ENCODE peak calls at places on chromosome 13, in ten cellular contexts. P is tibial nerve, B is transverse colon, G is ovary, R is heart left ventricle, Q is suprapubic skin, T is A549, E is body of pancreas, K is Peyer's patch, W is testis. I is an unnamed sample.

GRCh38 chr13:77389617-77389984 is 62.7 kb upstream of the MYCBP2 start:
- DNase-seq in P (no peak), B (no peak), G (no peak), R (no peak), Q (no peak), T (no peak), E (no peak), K (no peak), W (no peak), I (no peak)

GRCh38 chr13:19795956-19796355 is 13.2 kb upstream of the PSPC1 start:
- DNase-seq in P (no peak), B (no peak), G (no peak), R (no peak), Q (no peak), T (no peak), E (no peak), K (no peak), W (no peak), I (no peak)

GRCh38 chr13:32228330-32229041 is 86.7 kb downstream of the ZAR1L start:
- DNase-seq in P (no peak), B (no peak), G (no peak), R (no peak), Q (no peak), T (no peak), E (no peak), K (no peak), W (no peak), I (no peak)

GRCh38 chr13:24271611-24272451 is 37.5 kb upstream of the C1QTNF9 start:
- DNase-seq in P (peak), B (peak), G (peak), R (peak), Q (no peak), T (no peak), E (peak), K (peak), W (peak), I (no peak)

GRCh38 chr13:43848250-43848649 is 31.3 kb downstream of the CCDC122 start:
- DNase-seq in P (no peak), B (no peak), G (no peak), R (no peak), Q (no peak), T (no peak), E (no peak), K (no peak), W (no peak), I (no peak)

GRCh38 chr13:108929532-108929931 is 300.1 kb downstream of the MYO16 start:
- DNase-seq in P (no peak), B (no peak), G (no peak), R (no peak), Q (no peak), T (no peak), E (no peak), K (no peak), W (no peak), I (no peak)

GRCh38 chr13:71873418-71874276 is 6.6 kb upstream of the DACH1 start:
- DNase-seq in P (no peak), B (no peak), G (no peak), R (no peak), Q (no peak), T (no peak), E (no peak), K (no peak), W (no peak), I (no peak)

GRCh38 chr13:77699059-77699680 is 1.7 kb downstream of the SLAIN1 start:
- DNase-seq in P (no peak), B (no peak), G (no peak), R (no peak), Q (no peak), T (no peak), E (no peak), K (no peak), W (no peak), I (no peak)

GRCh38 chr13:37534181-37534580 is 64.4 kb downstream of the POSTN start:
- DNase-seq in P (no peak), B (no peak), G (no peak), R (no peak), Q (no peak), T (no peak), E (no peak), K (no peak), W (no peak), I (peak)

GRCh38 chr13:30790592-30790991 is 55.2 kb downstream of the ALOX5AP start:
- DNase-seq in P (no peak), B (no peak), G (no peak), R (no peak), Q (no peak), T (no peak), E (no peak), K (no peak), W (no peak), I (no peak)

GRCh38 chr13:59211636-59212035 is 952.1 kb downstream of the DIAPH3 start:
- DNase-seq in P (no peak), B (no peak), G (no peak), R (no peak), Q (no peak), T (no peak), E (no peak), K (no peak), W (no peak), I (no peak)

GRCh38 chr13:57437587-57437986 is 194.0 kb upstream of the PCDH17 start:
- DNase-seq in P (no peak), B (no peak), G (no peak), R (no peak), Q (no peak), T (no peak), E (no peak), K (no peak), W (peak), I (no peak)
- TF ChIP-seq POLR2A in P (no peak), B (no peak), G (no peak), R (no peak), Q (no peak), T (no peak), E (no peak), K (no peak), W (no peak), I (no peak)

DNA sequence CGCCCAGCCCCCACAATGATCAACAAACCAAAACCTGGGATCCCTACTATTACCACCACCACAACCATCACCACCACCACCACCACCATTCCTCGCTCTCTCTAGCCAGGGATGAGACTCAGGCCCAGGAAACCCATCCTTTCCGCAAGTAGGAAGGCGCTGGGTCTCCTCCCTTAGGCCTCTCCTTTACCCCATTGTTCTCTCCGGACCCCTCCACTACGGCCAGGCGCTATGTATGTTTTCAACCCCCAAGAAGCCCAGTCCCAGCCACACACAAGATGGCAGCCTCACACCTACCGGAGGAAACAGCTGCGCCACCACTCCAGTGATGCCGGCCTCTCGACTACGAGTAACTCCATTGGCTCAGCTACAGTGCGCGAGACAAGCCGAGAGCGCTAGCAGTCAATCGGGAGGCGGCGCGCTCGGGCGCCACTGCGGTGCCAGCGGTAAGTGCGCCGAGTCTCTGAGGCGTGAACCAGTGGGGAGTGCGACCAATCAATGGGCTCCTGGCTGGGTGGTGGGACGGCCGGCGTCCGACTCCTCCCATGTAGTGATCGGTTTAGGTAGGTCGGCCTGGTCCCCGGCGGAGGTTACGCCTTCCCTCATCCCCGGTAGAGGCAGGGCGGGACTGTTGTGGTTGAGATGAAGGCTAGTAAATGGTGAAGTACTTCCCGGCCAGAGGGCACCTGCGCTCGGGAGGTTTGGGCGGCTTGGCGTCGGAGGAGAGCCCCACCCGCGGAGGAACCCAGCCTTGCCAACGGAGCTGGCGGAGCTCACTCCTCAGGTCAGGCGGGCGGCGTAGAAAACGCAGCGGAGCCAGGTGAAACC is at the start of the genes CAB39L and SETDB2:
- DNase-seq in P (peak), B (peak), G (peak), R (peak), Q (peak), T (peak), E (peak), K (peak), W (peak), I (peak)
- TF ChIP-seq POLR2A in P (peak), B (peak), G (peak), R (peak), Q (peak), T (peak), E (peak), K (peak), W (peak), I (peak)

DNA sequence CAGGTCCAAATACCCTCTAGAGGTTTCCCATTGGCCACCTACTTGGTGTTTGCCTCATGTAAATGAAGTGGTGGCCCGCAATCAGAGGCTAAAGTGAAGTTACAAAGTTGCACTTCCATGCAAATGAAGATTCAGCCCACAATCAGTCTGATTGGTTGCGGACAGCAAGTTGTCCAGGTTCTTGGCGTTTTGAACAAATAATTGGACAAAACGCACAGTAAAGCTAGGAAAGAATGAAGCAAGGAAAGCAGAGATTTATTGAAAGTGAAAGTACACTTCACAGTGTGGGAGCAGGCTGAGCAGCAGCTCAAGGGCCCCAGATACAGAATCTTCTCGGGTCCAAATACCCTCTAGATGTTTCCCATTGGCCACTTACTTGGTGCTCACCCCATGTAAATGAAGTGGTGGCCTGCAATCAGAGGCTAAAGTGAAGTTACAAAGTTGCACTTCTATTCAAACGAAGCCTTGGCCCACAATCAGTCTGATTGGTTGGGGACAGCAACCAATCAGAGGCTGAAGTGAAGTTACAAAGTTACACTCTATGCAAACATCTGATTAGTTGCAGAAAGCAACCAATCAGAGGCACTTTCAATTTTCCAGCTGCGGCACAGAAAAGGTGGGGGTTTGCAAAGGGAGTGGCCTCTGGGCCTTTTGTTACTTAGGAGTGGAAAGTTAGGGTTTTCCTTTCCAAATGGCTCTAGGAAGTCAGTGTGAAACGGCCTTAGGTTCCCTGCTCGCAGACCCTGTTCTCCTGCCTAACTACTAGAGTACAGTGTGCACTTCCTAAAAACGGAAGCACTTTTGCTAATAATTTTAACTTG is 4.7 kb upstream of the TM9SF2 start:
- DNase-seq in P (peak), B (peak), G (peak), R (peak), Q (peak), T (no peak), E (peak), K (peak), W (peak), I (peak)
- TF ChIP-seq POLR2A in P (peak), B (no peak), G (no peak), R (peak), Q (no peak), T (no peak), E (no peak), K (peak), W (no peak), I (no peak)

GRCh38 chr13:41960700-41961697 is at the start of gene VWA8:
- DNase-seq in P (peak), B (peak), G (peak), R (peak), Q (peak), T (peak), E (peak), K (peak), W (peak), I (peak)
- TF ChIP-seq POLR2A in P (no peak), B (peak), G (no peak), R (peak), Q (peak), T (peak), E (peak), K (peak), W (no peak), I (peak)

GRCh38 chr13:75760182-75760981 is 124.3 kb downstream of the LMO7 start:
- DNase-seq in P (no peak), B (peak), G (no peak), R (peak), Q (no peak), T (peak), E (peak), K (peak), W (peak), I (no peak)
- TF ChIP-seq POLR2A in P (peak), B (peak), G (no peak), R (peak), Q (no peak), T (no peak), E (peak), K (peak), W (no peak), I (no peak)

GRCh38 chr13:41193919-41194824 is at the start of gene KBTBD7:
- DNase-seq in P (peak), B (peak), G (peak), R (peak), Q (peak), T (peak), E (peak), K (peak), W (peak), I (peak)
- TF ChIP-seq POLR2A in P (peak), B (peak), G (peak), R (peak), Q (peak), T (peak), E (peak), K (peak), W (no peak), I (peak)

GRCh38 chr13:112879283-112879833 is 89.7 kb upstream of the MCF2L start:
- DNase-seq in P (no peak), B (no peak), G (no peak), R (no peak), Q (peak), T (no peak), E (peak), K (peak), W (no peak), I (no peak)

GRCh38 chr13:112880221-112880641 is 88.8 kb upstream of the MCF2L start:
- DNase-seq in P (no peak), B (no peak), G (no peak), R (no peak), Q (no peak), T (no peak), E (peak), K (peak), W (no peak), I (no peak)

GRCh38 chr13:112881656-112882554 is 87.1 kb upstream of the MCF2L start:
- DNase-seq in P (no peak), B (no peak), G (no peak), R (no peak), Q (no peak), T (no peak), E (no peak), K (no peak), W (no peak), I (no peak)

GRCh38 chr13:112882555-112883024 is 86.4 kb upstream of the MCF2L start:
- DNase-seq in P (no peak), B (no peak), G (no peak), R (no peak), Q (no peak), T (no peak), E (no peak), K (no peak), W (no peak), I (no peak)

DNA sequence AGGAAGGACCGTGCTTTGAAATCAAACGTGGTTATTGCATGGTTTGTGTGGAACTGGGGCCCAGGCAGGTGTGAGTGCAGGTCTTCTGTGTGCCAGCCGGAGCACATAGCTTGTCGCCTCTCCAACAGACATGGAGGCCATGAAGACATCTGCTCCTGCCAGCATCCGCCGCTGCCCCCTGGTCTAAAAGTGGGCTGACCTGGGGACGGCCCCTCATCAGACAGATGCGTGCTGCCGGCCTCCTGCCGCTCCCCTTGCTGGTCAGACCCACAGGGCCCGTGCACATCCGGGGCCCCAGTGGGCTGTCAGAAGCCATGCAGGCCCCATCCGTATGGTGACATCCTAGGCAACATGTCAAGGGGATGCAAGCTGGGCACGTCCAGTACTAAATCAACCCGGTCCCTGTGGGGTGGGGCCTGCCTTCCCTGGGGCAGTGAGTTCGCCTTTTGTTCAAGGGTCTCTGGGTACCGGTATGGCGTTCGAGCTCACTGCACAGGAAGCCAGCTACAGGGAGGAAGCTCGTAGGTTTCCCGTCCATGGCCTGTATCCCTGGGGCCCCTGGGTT is 88.0 kb upstream of the MCF2L start:
- DNase-seq in P (no peak), B (no peak), G (no peak), R (no peak), Q (no peak), T (no peak), E (peak), K (peak), W (no peak), I (no peak)
- TF ChIP-seq POLR2A in P (no peak), B (no peak), G (no peak), R (no peak), Q (no peak), T (no peak), E (no peak), K (no peak), W (no peak), I (no peak)

DNA sequence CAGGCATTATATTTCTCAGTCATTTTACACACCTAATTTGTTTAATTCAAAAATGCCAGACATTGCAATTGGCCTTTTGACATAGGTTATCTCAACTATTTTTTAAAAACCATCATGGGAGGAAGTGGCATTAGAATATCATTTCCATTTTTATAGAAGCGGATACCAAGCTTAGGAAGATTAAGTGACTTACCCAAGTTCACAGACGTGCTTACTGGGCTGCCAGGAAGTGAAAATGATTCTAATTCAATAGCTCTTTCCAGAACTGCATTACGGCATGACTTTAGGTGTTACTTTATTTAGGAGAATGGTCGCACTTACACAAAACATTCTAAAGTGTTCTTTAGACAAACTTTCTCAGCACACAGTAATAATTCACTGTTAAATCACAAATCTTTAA is 231.9 kb downstream of the KLF12 start:
- DNase-seq in P (no peak), B (no peak), G (no peak), R (no peak), Q (no peak), T (no peak), E (no peak), K (no peak), W (no peak), I (no peak)
- TF ChIP-seq POLR2A in P (no peak), B (no peak), G (no peak), R (no peak), Q (no peak), T (no peak), E (no peak), K (no peak), W (no peak), I (no peak)

I was measured in H54.